ENCODE peak calls at places on chromosomes 1 and 21, in seven cellular contexts. Z, G, F, A, Q, R and L are unnamed samples.

GRCh38 chr1:14184346-14184963 is 414.0 kb upstream of the KAZN start:
- DNase-seq in Z (no peak), G (no peak), F (no peak), A (no peak), Q (no peak), R (no peak), L (no peak)

GRCh38 chr1:115450641-115451040 is 112.6 kb upstream of the NGF start:
- DNase-seq in Z (no peak), G (no peak), F (no peak), A (no peak), Q (no peak), R (no peak), L (no peak)

GRCh38 chr1:200896571-200897187 is 2.0 kb downstream of the INAVA start:
- DNase-seq in Z (no peak), G (no peak), F (no peak), A (peak), Q (no peak), R (no peak), L (no peak)

GRCh38 chr1:226761322-226761721 is 22.2 kb upstream of the ITPKB start:
- DNase-seq in Z (no peak), G (no peak), F (no peak), A (no peak), Q (no peak), R (no peak), L (no peak)

GRCh38 chr1:152179566-152179965 is 20.5 kb upstream of the RPTN start:
- DNase-seq in Z (no peak), G (no peak), F (no peak), A (no peak), Q (no peak), R (no peak), L (no peak)

GRCh38 chr1:114113801-114114750 is 39.6 kb downstream of the SYT6 start:
- DNase-seq in Z (peak), G (no peak), F (no peak), A (peak), Q (peak), R (no peak), L (no peak)

GRCh38 chr1:65769621-65770020 is 23.1 kb upstream of the PDE4B start:
- DNase-seq in Z (no peak), G (no peak), F (no peak), A (no peak), Q (no peak), R (no peak), L (no peak)

GRCh38 chr1:181013144-181013543 is 9.5 kb downstream of the STX6 start:
- DNase-seq in Z (no peak), G (no peak), F (no peak), A (no peak), Q (no peak), R (no peak), L (no peak)

GRCh38 chr1:205812271-205812877 is 624 bp downstream of the SLC41A1 start:
- DNase-seq in Z (no peak), G (no peak), F (no peak), A (no peak), Q (peak), R (peak), L (no peak)

GRCh38 chr1:82542766-82543165 is 742.0 kb downstream of the ADGRL2 start:
- DNase-seq in Z (no peak), G (no peak), F (no peak), A (no peak), Q (no peak), R (no peak), L (no peak)

GRCh38 chr1:156811171-156811570 is 5.5 kb downstream of the SH2D2A start:
- DNase-seq in Z (no peak), G (no peak), F (no peak), A (no peak), Q (no peak), R (no peak), L (no peak)

GRCh38 chr1:47875831-47876586 is 121.2 kb downstream of the TRABD2B start:
- DNase-seq in Z (peak), G (no peak), F (no peak), A (no peak), Q (no peak), R (no peak), L (no peak)

GRCh38 chr1:9658186-9658585 is 6.7 kb downstream of the PIK3CD start:
- DNase-seq in Z (no peak), G (no peak), F (no peak), A (no peak), Q (peak), R (no peak), L (no peak)

GRCh38 chr1:158095737-158096335 is 84.9 kb upstream of the CD1D start:
- DNase-seq in Z (peak), G (no peak), F (peak), A (no peak), Q (peak), R (no peak), L (no peak)

GRCh38 chr1:51906306-51907078 is 28.0 kb upstream of the NRDC start:
- DNase-seq in Z (no peak), G (no peak), F (no peak), A (no peak), Q (no peak), R (no peak), L (peak)

GRCh38 chr1:50531027-50531426 is 107.8 kb upstream of the DMRTA2 start:
- DNase-seq in Z (no peak), G (no peak), F (no peak), A (no peak), Q (no peak), R (no peak), L (no peak)

GRCh38 chr1:186722711-186723309 is 42.6 kb upstream of the PTGS2 start:
- DNase-seq in Z (peak), G (no peak), F (no peak), A (no peak), Q (peak), R (no peak), L (peak)

GRCh38 chr1:245772739-245773138 is 618.0 kb downstream of the KIF26B start:
- DNase-seq in Z (no peak), G (no peak), F (no peak), A (no peak), Q (no peak), R (no peak), L (no peak)

GRCh38 chr1:16905112-16905855 is 9.5 kb downstream of the RNU1-2 start:
- DNase-seq in Z (peak), G (no peak), F (peak), A (no peak), Q (peak), R (peak), L (peak)

GRCh38 chr1:31101147-31101502 is 35.6 kb upstream of the PUM1 start:
- DNase-seq in Z (peak), G (no peak), F (no peak), A (no peak), Q (peak), R (no peak), L (no peak)

GRCh38 chr21:32181415-32181814 is 97.4 kb downstream of the MIS18A start:
- DNase-seq in Z (no peak), G (no peak), F (no peak), A (no peak), Q (peak), R (no peak), L (no peak)

GRCh38 chr1:27341525-27342252 is at the start of gene SYTL1:
- DNase-seq in Z (peak), G (peak), F (no peak), A (peak), Q (peak), R (no peak), L (no peak)

DNA sequence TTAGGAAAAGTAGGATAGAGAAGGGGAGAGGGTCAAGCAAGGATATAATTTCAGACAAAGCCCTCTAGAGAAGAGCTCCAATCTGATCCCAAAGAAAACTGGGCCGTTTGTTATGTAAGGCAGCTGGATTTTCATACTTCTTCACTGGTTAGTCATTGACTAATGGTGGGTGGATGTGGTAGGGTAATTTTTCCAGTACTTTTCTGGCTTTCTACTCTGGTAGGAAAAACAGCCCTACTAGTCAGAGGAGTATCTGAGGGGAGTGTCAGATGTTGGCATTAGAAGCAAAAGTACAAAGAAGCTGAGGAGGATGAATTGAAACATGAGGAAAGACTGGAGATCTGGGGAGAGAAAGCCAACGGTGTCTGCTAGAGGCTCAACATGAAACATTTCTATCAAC is 145.3 kb downstream of the TNFSF18 start:
- DNase-seq in Z (no peak), G (no peak), F (no peak), A (no peak), Q (no peak), R (no peak), L (no peak)
- H3K27ac ChIP-seq in Z (peak), G (no peak), F (no peak), A (no peak), Q (no peak), R (no peak), L (peak)

GRCh38 chr1:206935491-206936067 is 10.7 kb downstream of the PIGR start:
- DNase-seq in Z (peak), G (no peak), F (no peak), A (peak), Q (peak), R (no peak), L (peak)
- TF ChIP-seq CTCF in Z (peak), G (peak), F (peak), A (peak), Q (peak), R (peak), L (peak)

DNA sequence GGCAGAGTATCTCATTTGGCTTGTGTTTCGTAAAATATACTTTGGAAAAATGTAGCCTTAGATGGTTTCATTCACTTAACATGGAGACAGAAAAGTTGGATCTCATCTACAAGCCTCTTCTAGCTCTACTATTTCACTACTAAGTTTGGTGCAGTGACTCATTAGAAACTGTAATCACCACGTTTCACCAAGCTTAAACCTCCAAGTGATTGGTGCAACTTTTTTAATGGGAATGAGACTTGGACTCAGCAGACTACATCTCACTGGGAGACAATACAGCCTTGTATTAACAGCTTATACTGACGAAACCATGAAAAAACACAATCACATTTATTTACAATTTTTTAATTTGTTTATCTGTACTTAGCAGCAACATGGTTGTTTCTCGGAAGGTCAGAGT is 29.9 kb upstream of the NRIP1 start:
- DNase-seq in Z (no peak), G (no peak), F (no peak), A (no peak), Q (no peak), R (no peak), L (no peak)
- H3K27ac ChIP-seq in Z (no peak), G (no peak), F (no peak), A (no peak), Q (no peak), R (no peak), L (no peak)

DNA sequence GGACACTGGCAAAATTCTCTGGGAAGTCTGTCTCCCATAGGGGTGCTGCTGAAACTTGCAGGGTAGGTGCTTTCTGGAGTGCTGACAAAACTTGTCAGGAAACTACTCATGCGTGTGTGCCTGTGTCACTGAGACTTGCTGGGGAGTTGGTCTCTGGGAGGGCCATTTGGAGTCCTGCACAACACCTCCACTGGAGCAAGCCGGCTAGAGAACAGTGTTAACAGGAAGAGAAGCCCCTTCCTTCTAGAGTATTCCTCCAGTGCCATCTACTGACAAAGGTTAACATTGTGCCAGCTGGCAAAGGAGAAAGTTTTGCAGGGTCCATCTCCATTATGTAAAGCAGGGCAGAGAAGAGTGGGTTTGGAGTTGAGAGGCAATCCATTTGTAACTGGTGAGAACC is 30.0 kb downstream of the ZMYM4 start:
- DNase-seq in Z (peak), G (no peak), F (peak), A (no peak), Q (peak), R (no peak), L (no peak)
- TF ChIP-seq CTCF in Z (peak), G (peak), F (peak), A (peak), Q (peak), R (peak), L (peak)

GRCh38 chr1:162709132-162709860 is 77.0 kb downstream of the DDR2 start:
- DNase-seq in Z (no peak), G (no peak), F (no peak), A (no peak), Q (peak), R (no peak), L (no peak)
- H3K27ac ChIP-seq in Z (no peak), G (peak), F (no peak), A (peak), Q (no peak), R (peak), L (no peak)